ENCODE peak calls at places on chromosomes 5 and 9, in five cellular contexts. K is K562, Y is HepG2, W is SK-N-SH, Z is GM12878. H is an unnamed sample.

GRCh38 chr9:102185371-102185770 is 446.9 kb upstream of the GRIN3A start:
- DNase-seq in Z (no peak), W (no peak), K (no peak), Y (no peak), H (no peak)

GRCh38 chr9:138100711-138101349 is 223.2 kb downstream of the CACNA1B start:
- DNase-seq in W (peak), Z (no peak), K (no peak), Y (no peak), H (peak)

GRCh38 chr5:165526357-165526756 is 2020.9 kb downstream of the MAT2B start:
- DNase-seq in Y (no peak), W (no peak), Z (no peak), K (no peak), H (no peak)

GRCh38 chr9:18023332-18023731 is 444.5 kb downstream of the SH3GL2 start:
- DNase-seq in Z (no peak), W (no peak), K (no peak), Y (no peak), H (no peak)

GRCh38 chr5:75375414-75375813 is 38.4 kb downstream of the HMGCR start:
- DNase-seq in Z (no peak), W (no peak), K (no peak), Y (no peak), H (no peak)

GRCh38 chr5:7592910-7593309 is 197.0 kb downstream of the ADCY2 start:
- DNase-seq in K (peak), W (peak), Y (no peak), Z (no peak), H (peak)

GRCh38 chr9:86183225-86183808 is 76.1 kb downstream of the C9orf153 start:
- DNase-seq in K (no peak), Z (no peak), Y (peak), W (no peak), H (no peak)

GRCh38 chr5:159814810-159815585 is 101.3 kb upstream of the ADRA1B start:
- DNase-seq in Z (no peak), Y (no peak), K (no peak), W (no peak), H (no peak)

GRCh38 chr9:131394464-131395026 is 659 bp downstream of the PRRC2B start:
- DNase-seq in K (peak), Y (no peak), W (peak), Z (no peak), H (no peak)

GRCh38 chr9:83125671-83126070 is 62.7 kb upstream of the RASEF start:
- DNase-seq in Y (no peak), K (no peak), W (no peak), Z (no peak), H (no peak)

GRCh38 chr5:172828911-172829431 is 5.1 kb upstream of the ERGIC1 start:
- DNase-seq in W (no peak), K (no peak), Z (no peak), Y (no peak), H (no peak)

GRCh38 chr5:172830275-172830799 is 3.7 kb upstream of the ERGIC1 start:
- DNase-seq in Y (no peak), W (no peak), Z (no peak), K (no peak), H (no peak)

GRCh38 chr5:172833372-172833690 is 720 bp upstream of the ERGIC1 start:
- DNase-seq in Y (no peak), K (no peak), Z (no peak), W (no peak), H (no peak)

GRCh38 chr5:172832383-172833315 is 1.4 kb upstream of the ERGIC1 start:
- DNase-seq in W (no peak), Z (no peak), Y (no peak), K (no peak), H (no peak)

GRCh38 chr5:172830876-172831662 is 3.0 kb upstream of the ERGIC1 start:
- DNase-seq in Z (no peak), K (no peak), Y (no peak), W (no peak), H (no peak)
- TF ChIP-seq FOXM1 in Z (no peak), K (no peak), Y (no peak), W (no peak), H (no peak)

GRCh38 chr9:91421987-91422765 is 1.5 kb downstream of the NFIL3 start:
- DNase-seq in K (no peak), Y (peak), Z (no peak), W (peak), H (no peak)
- TF ChIP-seq FOXM1 in K (no peak), Y (no peak), Z (no peak), W (no peak), H (no peak)

GRCh38 chr9:114153761-114154596 is 1.4 kb upstream of the COL27A1 start:
- DNase-seq in Y (peak), Z (no peak), K (no peak), W (peak), H (peak)
- TF ChIP-seq FOXM1 in Y (no peak), Z (no peak), K (no peak), W (no peak), H (no peak)

DNA sequence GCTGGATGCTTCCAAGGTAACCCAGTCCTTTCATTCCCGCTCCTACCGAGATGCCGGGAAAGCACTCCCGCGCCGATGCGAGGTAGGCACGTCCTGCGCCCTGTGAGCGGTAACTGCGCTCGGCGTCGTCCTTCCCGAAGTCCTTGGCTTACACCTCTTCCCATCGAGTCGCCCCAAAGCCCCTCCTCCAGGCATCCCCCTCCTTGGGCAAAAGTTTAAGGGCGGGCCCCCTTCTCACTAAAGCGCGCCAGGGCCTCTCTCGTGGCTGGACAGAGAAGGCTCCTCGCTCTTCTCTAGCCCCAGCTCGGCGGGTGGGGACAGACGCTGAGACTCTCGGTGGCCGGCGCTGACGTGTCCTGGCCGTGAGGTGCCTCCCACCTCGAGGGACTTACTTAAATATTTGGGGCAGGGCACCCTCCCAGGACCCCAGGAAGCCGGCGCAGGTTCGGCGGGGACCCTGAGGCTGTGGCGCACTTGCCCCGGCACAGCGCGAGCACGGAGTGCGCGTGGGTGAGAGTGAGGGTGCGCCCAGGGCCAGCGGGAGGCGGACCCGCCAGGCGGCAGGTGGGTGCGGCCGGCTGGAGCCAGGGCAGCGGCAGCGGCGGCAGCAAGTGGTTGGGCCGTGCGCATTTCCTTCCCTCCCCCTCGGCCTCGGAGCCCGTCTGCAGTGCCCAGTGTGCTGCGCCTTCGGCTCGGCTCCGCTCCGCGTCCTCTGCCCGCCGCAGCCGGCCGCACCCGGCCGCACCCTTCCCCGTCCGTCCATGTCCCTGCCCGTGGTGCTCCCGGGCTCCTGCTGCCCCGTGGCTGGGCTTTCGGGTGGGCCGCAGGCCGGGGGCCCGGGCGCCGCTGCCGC is at the start of gene ENTREP1:
- DNase-seq in Y (no peak), W (peak), K (no peak), Z (no peak), H (peak)
- TF ChIP-seq FOXM1 in Y (no peak), W (no peak), K (no peak), Z (no peak), H (no peak)

GRCh38 chr9:5864446-5864845 is 26.2 kb upstream of the MLANA start:
- DNase-seq in K (no peak), Y (no peak), W (no peak), Z (no peak), H (no peak)
- TF ChIP-seq FOXM1 in K (no peak), Y (no peak), W (no peak), Z (no peak), H (no peak)

GRCh38 chr5:172453986-172454354 is 355 bp downstream of the SH3PXD2B start:
- DNase-seq in Z (no peak), Y (no peak), W (peak), K (no peak), H (peak)
- TF ChIP-seq FOXM1 in Z (no peak), Y (no peak), W (no peak), K (no peak), H (no peak)

GRCh38 chr9:16928179-16928945 is 57.9 kb upstream of the BNC2 start:
- DNase-seq in K (no peak), W (no peak), Z (no peak), Y (no peak), H (peak)

GRCh38 chr9:16930578-16930977 is 60.1 kb upstream of the BNC2 start:
- DNase-seq in Z (no peak), Y (no peak), W (no peak), K (no peak), H (no peak)

GRCh38 chr9:16921855-16922254 is 51.4 kb upstream of the BNC2 start:
- DNase-seq in K (no peak), Z (no peak), Y (no peak), W (no peak), H (no peak)

GRCh38 chr9:16924311-16924915 is 53.9 kb upstream of the BNC2 start:
- DNase-seq in W (no peak), Y (no peak), Z (no peak), K (no peak), H (no peak)

GRCh38 chr9:16925426-16925825 is 55.0 kb upstream of the BNC2 start:
- DNase-seq in Y (no peak), K (no peak), Z (no peak), W (no peak), H (no peak)
- TF ChIP-seq FOXM1 in Y (no peak), K (no peak), Z (no peak), W (no peak), H (no peak)